ENCODE peak calls at places on chromosomes 1 and 21, in eight cellular contexts. M is CD8-positive, alpha-beta memory T cell; A is lower lobe of right lung; J is iPS DF 6.9; P is fibroblast of lung; V is neuronal stem cell; D is mammary epithelial cell; Z is tibial artery. T is an unnamed sample. For H3K4me1, the result is how much of the 10 kb centered on the place peaks cover.

GRCh38 chr1:206786212-206786886 is 14.1 kb upstream of the IL10 start:
- DNase-seq in M (no peak), A (no peak), J (no peak), P (no peak), V (no peak), D (no peak), Z (no peak), T (no peak)

GRCh38 chr1:62962014-62962793 is 178.3 kb downstream of the ATG4C start:
- DNase-seq in M (no peak), A (no peak), J (no peak), P (no peak), V (no peak), D (no peak), Z (no peak), T (no peak)

GRCh38 chr1:150151291-150152181 is 1.8 kb downstream of the PLEKHO1 start:
- DNase-seq in M (peak), A (no peak), J (no peak), P (no peak), V (no peak), D (no peak), Z (no peak), T (peak)

GRCh38 chr1:198913667-198914066 is 274.8 kb downstream of the PTPRC start:
- DNase-seq in M (no peak), A (no peak), J (no peak), P (peak), V (no peak), D (no peak), Z (no peak), T (no peak)

GRCh38 chr1:236181059-236181458 is 38.7 kb downstream of the GPR137B start:
- DNase-seq in M (no peak), A (no peak), J (no peak), P (no peak), V (no peak), D (no peak), Z (no peak), T (no peak)

GRCh38 chr1:60436148-60436547 is 362.6 kb upstream of the C1orf87 start:
- DNase-seq in M (no peak), A (no peak), J (no peak), P (no peak), V (peak), D (no peak), Z (no peak), T (no peak)

GRCh38 chr1:22619252-22619651 is 17.2 kb upstream of the C1QA start:
- DNase-seq in M (no peak), A (no peak), J (no peak), P (no peak), V (no peak), D (no peak), Z (no peak), T (no peak)

GRCh38 chr1:156126701-156127534 is 12.4 kb downstream of the LMNA start:
- DNase-seq in M (peak), A (peak), J (no peak), P (peak), V (no peak), D (peak), Z (peak), T (peak)

GRCh38 chr1:31412732-31413404 is at the start of gene SERINC2:
- DNase-seq in M (no peak), A (peak), J (no peak), P (no peak), V (peak), D (peak), Z (no peak), T (peak)

GRCh38 chr1:17744666-17745563 is 10.2 kb upstream of the ACTL8 start:
- DNase-seq in M (no peak), A (no peak), J (no peak), P (no peak), V (no peak), D (no peak), Z (no peak), T (no peak)

GRCh38 chr1:16459503-16459902 is 19.0 kb downstream of the NECAP2 start:
- DNase-seq in M (no peak), A (no peak), J (no peak), P (no peak), V (no peak), D (no peak), Z (no peak), T (no peak)

GRCh38 chr1:204574856-204575145 is 58.6 kb downstream of the MDM4 start:
- DNase-seq in M (no peak), A (no peak), J (no peak), P (peak), V (no peak), D (no peak), Z (no peak), T (no peak)

GRCh38 chr1:198253668-198254067 is 96.9 kb downstream of the NEK7 start:
- DNase-seq in M (no peak), A (no peak), J (no peak), P (peak), V (no peak), D (peak), Z (no peak), T (no peak)

GRCh38 chr1:206029484-206029883 is 5.8 kb upstream of the CTSE start:
- DNase-seq in M (no peak), A (peak), J (no peak), P (peak), V (no peak), D (peak), Z (peak), T (no peak)

GRCh38 chr1:65389296-65389695 is 31.2 kb upstream of the LEPR start:
- DNase-seq in M (no peak), A (no peak), J (no peak), P (no peak), V (no peak), D (peak), Z (no peak), T (no peak)

GRCh38 chr1:10387611-10388386 is 11.1 kb upstream of the PGD start:
- DNase-seq in M (no peak), A (no peak), J (no peak), P (peak), V (no peak), D (peak), Z (peak), T (no peak)

GRCh38 chr1:19737413-19737812 is 62.3 kb downstream of the TMCO4 start:
- DNase-seq in M (no peak), A (no peak), J (no peak), P (no peak), V (no peak), D (peak), Z (no peak), T (no peak)

GRCh38 chr1:47534417-47534816 is 96.6 kb downstream of the FOXD2 start:
- DNase-seq in M (no peak), A (no peak), J (no peak), P (no peak), V (no peak), D (peak), Z (peak), T (no peak)

GRCh38 chr21:37367758-37368535 is 1.4 kb downstream of the DYRK1A start:
- DNase-seq in M (peak), A (peak), J (no peak), P (peak), V (no peak), D (peak), Z (peak), T (peak)

GRCh38 chr1:37919277-37919676 is 27.6 kb downstream of the INPP5B start:
- DNase-seq in M (no peak), A (no peak), J (peak), P (no peak), V (no peak), D (peak), Z (no peak), T (no peak)

GRCh38 chr1:176174108-176174507 is 33.0 kb downstream of the COP1 start:
- DNase-seq in M (no peak), A (no peak), J (no peak), P (no peak), V (no peak), D (peak), Z (no peak), T (no peak)

GRCh38 chr1:247367786-247368342 is 36.2 kb upstream of the ZNF496 start:
- DNase-seq in M (no peak), A (no peak), J (no peak), P (no peak), V (no peak), D (peak), Z (no peak), T (no peak)

GRCh38 chr1:160117300-160117699 is 1.7 kb downstream of the ATP1A2 start:
- DNase-seq in M (no peak), A (no peak), J (no peak), P (no peak), V (no peak), D (no peak), Z (no peak), T (no peak)
- H3K4me1 ChIP-seq in M (under half), A (under half), J (under half), P (under half), V (under half), D (under half), Z (half or more), T (under half)

DNA sequence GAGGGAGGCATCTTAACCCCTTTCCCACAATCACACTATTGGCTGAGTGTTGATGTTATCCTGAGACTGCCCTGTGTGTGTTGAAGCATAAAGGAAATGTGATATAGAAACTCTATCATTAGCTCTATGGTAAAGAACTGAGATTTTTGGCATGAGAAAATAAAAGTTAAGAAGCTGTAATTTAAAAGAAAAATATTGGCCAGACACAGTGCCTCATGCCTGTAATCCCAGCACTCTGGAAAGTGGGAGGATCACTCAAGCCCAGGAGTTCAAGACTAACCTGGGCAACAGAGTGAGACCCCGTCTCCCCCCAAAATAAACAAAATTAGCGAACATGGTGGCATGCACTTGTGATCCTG is 14.2 kb upstream of the RIPK4 start:
- DNase-seq in M (no peak), A (no peak), J (no peak), P (no peak), V (no peak), D (no peak), Z (no peak), T (no peak)
- H3K4me1 ChIP-seq in M (under half), A (under half), J (under half), P (under half), V (under half), D (half or more), Z (under half), T (under half)

GRCh38 chr1:41902125-41902524 is 16.6 kb downstream of the HIVEP3 start:
- DNase-seq in M (no peak), A (no peak), J (no peak), P (peak), V (no peak), D (no peak), Z (no peak), T (no peak)

GRCh38 chr1:41900611-41901444 is 17.9 kb downstream of the HIVEP3 start:
- DNase-seq in M (no peak), A (no peak), J (no peak), P (peak), V (no peak), D (peak), Z (no peak), T (no peak)

GRCh38 chr1:41898191-41898713 is 20.5 kb downstream of the HIVEP3 start:
- DNase-seq in M (peak), A (no peak), J (no peak), P (peak), V (no peak), D (no peak), Z (no peak), T (peak)

GRCh38 chr1:41902669-41903068 is 16.1 kb downstream of the HIVEP3 start:
- DNase-seq in M (no peak), A (no peak), J (no peak), P (no peak), V (no peak), D (no peak), Z (no peak), T (no peak)

GRCh38 chr1:41901551-41901950 is 17.2 kb downstream of the HIVEP3 start:
- DNase-seq in M (no peak), A (no peak), J (no peak), P (no peak), V (no peak), D (no peak), Z (no peak), T (no peak)
- H3K4me1 ChIP-seq in M (half or more), A (half or more), J (under half), P (under half), V (under half), D (under half), Z (under half), T (under half)

GRCh38 chr1:21447311-21447710 is 7.4 kb downstream of the NBPF3 start:
- DNase-seq in M (no peak), A (no peak), J (no peak), P (peak), V (no peak), D (no peak), Z (no peak), T (no peak)
- H3K4me1 ChIP-seq in M (under half), A (under half), J (under half), P (under half), V (under half), D (under half), Z (under half), T (under half)

GRCh38 chr1:155015527-155016230 is 13.1 kb downstream of the ZBTB7B start:
- DNase-seq in M (no peak), A (no peak), J (no peak), P (no peak), V (no peak), D (no peak), Z (no peak), T (no peak)

GRCh38 chr1:155017946-155018316 is 15.3 kb downstream of the ZBTB7B start:
- DNase-seq in M (no peak), A (no peak), J (no peak), P (no peak), V (no peak), D (no peak), Z (no peak), T (peak)

GRCh38 chr1:155014709-155015508 is 12.3 kb downstream of the ZBTB7B start:
- DNase-seq in M (no peak), A (no peak), J (no peak), P (no peak), V (no peak), D (no peak), Z (no peak), T (no peak)

GRCh38 chr1:155017021-155017945 is 14.7 kb downstream of the ZBTB7B start:
- DNase-seq in M (peak), A (peak), J (peak), P (peak), V (peak), D (peak), Z (peak), T (peak)

GRCh38 chr1:155016231-155016831 is 13.7 kb downstream of the ZBTB7B start:
- DNase-seq in M (no peak), A (no peak), J (no peak), P (no peak), V (no peak), D (no peak), Z (no peak), T (peak)
- H3K4me1 ChIP-seq in M (half or more), A (half or more), J (under half), P (under half), V (under half), D (under half), Z (under half), T (half or more)